ENCODE peak calls at places on chromosomes 7 and 10, in nine cellular contexts. One of them, this sample, is unnamed.

GRCh38 chr10:21888959-21889358 is 114.6 kb downstream of the DNAJC1 start:
- DNase-seq in body of pancreas: no peak
- DNase-seq in fibroblast of mammary gland: no peak
- DNase-seq in AG10803: no peak
- DNase-seq in SJSA1: no peak
- DNase-seq in gastrocnemius medialis: no peak
- DNase-seq in cardiac fibroblast: peak; percentile 8
- DNase-seq in fibroblast of lung: no peak
- DNase-seq in CD8-positive, alpha-beta T cell: peak; percentile 11
- DNase-seq in this sample: no peak

GRCh38 chr7:21920931-21921330 is 24.8 kb downstream of the CDCA7L start:
- DNase-seq in body of pancreas: no peak
- DNase-seq in fibroblast of mammary gland: no peak
- DNase-seq in AG10803: no peak
- DNase-seq in SJSA1: no peak
- DNase-seq in gastrocnemius medialis: no peak
- DNase-seq in cardiac fibroblast: no peak
- DNase-seq in fibroblast of lung: no peak
- DNase-seq in CD8-positive, alpha-beta T cell: no peak
- DNase-seq in this sample: no peak

GRCh38 chr10:125151824-125152634 is 8.3 kb downstream of the CTBP2 start:
- DNase-seq in body of pancreas: peak; percentile 77
- DNase-seq in fibroblast of mammary gland: no peak
- DNase-seq in AG10803: no peak
- DNase-seq in SJSA1: no peak
- DNase-seq in gastrocnemius medialis: no peak
- DNase-seq in cardiac fibroblast: no peak
- DNase-seq in fibroblast of lung: no peak
- DNase-seq in CD8-positive, alpha-beta T cell: no peak
- DNase-seq in this sample: no peak

GRCh38 chr10:35375091-35375765 is 38.9 kb downstream of the CCNY start:
- DNase-seq in body of pancreas: no peak
- DNase-seq in fibroblast of mammary gland: peak; percentile 42
- DNase-seq in AG10803: no peak
- DNase-seq in SJSA1: no peak
- DNase-seq in gastrocnemius medialis: no peak
- DNase-seq in cardiac fibroblast: peak; percentile 37
- DNase-seq in fibroblast of lung: no peak
- DNase-seq in CD8-positive, alpha-beta T cell: no peak
- DNase-seq in this sample: no peak

GRCh38 chr10:96683710-96684109 is 36.6 kb downstream of the PIK3AP1 start:
- DNase-seq in body of pancreas: no peak
- DNase-seq in fibroblast of mammary gland: no peak
- DNase-seq in AG10803: no peak
- DNase-seq in SJSA1: no peak
- DNase-seq in gastrocnemius medialis: no peak
- DNase-seq in cardiac fibroblast: no peak
- DNase-seq in fibroblast of lung: no peak
- DNase-seq in CD8-positive, alpha-beta T cell: no peak
- DNase-seq in this sample: no peak

GRCh38 chr10:48412933-48413332 is 106.5 kb downstream of the MAPK8 start:
- DNase-seq in body of pancreas: no peak
- DNase-seq in fibroblast of mammary gland: no peak
- DNase-seq in AG10803: no peak
- DNase-seq in SJSA1: no peak
- DNase-seq in gastrocnemius medialis: no peak
- DNase-seq in cardiac fibroblast: no peak
- DNase-seq in fibroblast of lung: no peak
- DNase-seq in CD8-positive, alpha-beta T cell: no peak
- DNase-seq in this sample: no peak

GRCh38 chr10:43998021-43998809 is 349.5 kb upstream of the ZNF32 start:
- DNase-seq in body of pancreas: no peak
- DNase-seq in fibroblast of mammary gland: peak; percentile 23
- DNase-seq in AG10803: peak; percentile 94
- DNase-seq in SJSA1: no peak
- DNase-seq in gastrocnemius medialis: no peak
- DNase-seq in cardiac fibroblast: peak; percentile 72
- DNase-seq in fibroblast of lung: no peak
- DNase-seq in CD8-positive, alpha-beta T cell: no peak
- DNase-seq in this sample: no peak

GRCh38 chr10:82358486-82359097 is 483.6 kb downstream of the NRG3 start:
- DNase-seq in body of pancreas: no peak
- DNase-seq in fibroblast of mammary gland: peak; percentile 14
- DNase-seq in AG10803: peak; percentile 1
- DNase-seq in SJSA1: no peak
- DNase-seq in gastrocnemius medialis: no peak
- DNase-seq in cardiac fibroblast: peak; percentile 72
- DNase-seq in fibroblast of lung: peak; percentile 48
- DNase-seq in CD8-positive, alpha-beta T cell: no peak
- DNase-seq in this sample: no peak

GRCh38 chr7:3482147-3482921 is 181.3 kb downstream of the SDK1 start:
- DNase-seq in body of pancreas: peak; percentile 56
- DNase-seq in fibroblast of mammary gland: peak; percentile 25
- DNase-seq in AG10803: no peak
- DNase-seq in SJSA1: peak; percentile 68
- DNase-seq in gastrocnemius medialis: no peak
- DNase-seq in cardiac fibroblast: peak; percentile 66
- DNase-seq in fibroblast of lung: peak; percentile 59
- DNase-seq in CD8-positive, alpha-beta T cell: no peak
- DNase-seq in this sample: no peak

GRCh38 chr7:118219157-118219512 is 5.4 kb upstream of the ANKRD7 start:
- DNase-seq in body of pancreas: no peak
- DNase-seq in fibroblast of mammary gland: no peak
- DNase-seq in AG10803: no peak
- DNase-seq in SJSA1: no peak
- DNase-seq in gastrocnemius medialis: no peak
- DNase-seq in cardiac fibroblast: no peak
- DNase-seq in fibroblast of lung: no peak
- DNase-seq in CD8-positive, alpha-beta T cell: no peak
- DNase-seq in this sample: no peak

GRCh38 chr7:118214051-118214832 is 10.3 kb upstream of the ANKRD7 start:
- DNase-seq in body of pancreas: peak; percentile 90
- DNase-seq in fibroblast of mammary gland: peak; percentile 78
- DNase-seq in AG10803: peak; percentile 72
- DNase-seq in SJSA1: peak; percentile 65
- DNase-seq in gastrocnemius medialis: peak; percentile 24
- DNase-seq in cardiac fibroblast: peak; percentile 86
- DNase-seq in fibroblast of lung: peak; percentile 87
- DNase-seq in CD8-positive, alpha-beta T cell: peak; percentile 71
- DNase-seq in this sample: peak; percentile 19

GRCh38 chr7:118217068-118217715 is 7.3 kb upstream of the ANKRD7 start:
- DNase-seq in body of pancreas: no peak
- DNase-seq in fibroblast of mammary gland: no peak
- DNase-seq in AG10803: no peak
- DNase-seq in SJSA1: no peak
- DNase-seq in gastrocnemius medialis: no peak
- DNase-seq in cardiac fibroblast: no peak
- DNase-seq in fibroblast of lung: no peak
- DNase-seq in CD8-positive, alpha-beta T cell: no peak
- DNase-seq in this sample: no peak

GRCh38 chr7:118218413-118219156 is 5.9 kb upstream of the ANKRD7 start:
- DNase-seq in body of pancreas: no peak
- DNase-seq in fibroblast of mammary gland: no peak
- DNase-seq in AG10803: no peak
- DNase-seq in SJSA1: no peak
- DNase-seq in gastrocnemius medialis: no peak
- DNase-seq in cardiac fibroblast: no peak
- DNase-seq in fibroblast of lung: peak; percentile 74
- DNase-seq in CD8-positive, alpha-beta T cell: no peak
- DNase-seq in this sample: no peak

DNA sequence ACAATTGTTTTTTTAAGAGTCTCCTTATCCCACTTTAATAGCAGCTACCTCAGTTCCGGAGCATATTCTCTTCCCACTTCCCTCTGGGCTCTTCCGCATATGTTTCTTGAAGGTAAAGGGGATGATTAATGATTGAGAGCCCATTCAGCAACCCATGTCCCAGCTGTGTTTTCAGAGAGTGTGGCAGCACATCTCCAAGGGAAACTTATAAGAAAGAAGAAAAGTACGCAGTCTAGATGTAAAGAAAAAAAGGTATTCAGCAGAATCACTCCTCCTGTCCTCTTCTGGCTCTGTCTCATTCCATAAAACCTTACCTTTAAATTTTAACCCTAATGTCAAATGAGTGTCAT is 9.7 kb upstream of the ANKRD7 start:
- DNase-seq in body of pancreas: no peak
- DNase-seq in fibroblast of mammary gland: no peak
- DNase-seq in AG10803: no peak
- DNase-seq in SJSA1: no peak
- DNase-seq in gastrocnemius medialis: no peak
- DNase-seq in cardiac fibroblast: no peak
- DNase-seq in fibroblast of lung: no peak
- DNase-seq in CD8-positive, alpha-beta T cell: no peak
- DNase-seq in this sample: no peak
- H3K4me3 ChIP-seq in body of pancreas: peak overlapping the region; percentile 76
- H3K4me3 ChIP-seq in fibroblast of mammary gland: peak overlapping the region; percentile 77
- H3K4me3 ChIP-seq in AG10803: peak overlapping the region; percentile 77
- H3K4me3 ChIP-seq in SJSA1: peak overlapping the region; percentile 38
- H3K4me3 ChIP-seq in gastrocnemius medialis: peak overlapping the region; percentile 48
- H3K4me3 ChIP-seq in cardiac fibroblast: peak overlapping the region; percentile 67
- H3K4me3 ChIP-seq in fibroblast of lung: peak overlapping the region; percentile 65
- H3K4me3 ChIP-seq in CD8-positive, alpha-beta T cell: peak overlapping the region; percentile 58
- H3K4me3 ChIP-seq in this sample: peak overlapping the region; percentile 73

DNA sequence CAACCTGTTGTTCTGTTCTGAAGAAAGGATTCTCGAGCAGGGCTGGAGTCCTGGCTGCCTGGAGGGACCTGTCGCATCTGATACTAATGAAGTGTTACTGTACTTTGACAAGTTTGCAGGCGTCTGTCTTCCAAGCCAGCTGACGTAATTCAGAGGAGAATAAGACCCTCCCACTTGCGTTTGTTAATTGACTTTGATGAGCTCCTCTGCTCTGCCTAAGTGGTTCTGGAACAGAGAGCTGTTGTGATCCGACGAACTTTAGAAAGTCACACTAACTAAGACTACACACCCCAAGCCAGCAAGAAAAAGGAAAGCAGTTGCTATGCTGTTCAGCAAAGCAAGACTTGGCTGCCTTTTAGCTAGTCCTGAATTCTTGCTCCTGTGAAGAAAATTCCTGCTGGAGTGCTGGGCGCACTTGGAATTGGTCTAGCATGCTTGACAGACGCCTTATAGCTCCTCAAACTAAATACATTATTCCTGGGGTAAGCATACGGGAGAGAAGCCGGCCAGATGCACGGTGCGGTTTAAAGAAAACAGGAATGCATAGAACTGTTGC is 200.3 kb downstream of the CACNB2 start:
- DNase-seq in body of pancreas: peak; percentile 8
- DNase-seq in fibroblast of mammary gland: peak; percentile 15
- DNase-seq in AG10803: peak; percentile 9
- DNase-seq in SJSA1: no peak
- DNase-seq in gastrocnemius medialis: no peak
- DNase-seq in cardiac fibroblast: peak; percentile 38
- DNase-seq in fibroblast of lung: peak; percentile 44
- DNase-seq in CD8-positive, alpha-beta T cell: no peak
- DNase-seq in this sample: no peak
- H3K4me3 ChIP-seq in body of pancreas: no peak overlapping the region
- H3K4me3 ChIP-seq in fibroblast of mammary gland: peak overlapping the region; percentile 9
- H3K4me3 ChIP-seq in AG10803: peak overlapping the region; percentile 9
- H3K4me3 ChIP-seq in SJSA1: no peak overlapping the region
- H3K4me3 ChIP-seq in gastrocnemius medialis: peak overlapping the region; percentile 29
- H3K4me3 ChIP-seq in cardiac fibroblast: peak overlapping the region; percentile 34
- H3K4me3 ChIP-seq in fibroblast of lung: peak overlapping the region; percentile 23
- H3K4me3 ChIP-seq in CD8-positive, alpha-beta T cell: no peak overlapping the region
- H3K4me3 ChIP-seq in this sample: peak overlapping the region; percentile 69

DNA sequence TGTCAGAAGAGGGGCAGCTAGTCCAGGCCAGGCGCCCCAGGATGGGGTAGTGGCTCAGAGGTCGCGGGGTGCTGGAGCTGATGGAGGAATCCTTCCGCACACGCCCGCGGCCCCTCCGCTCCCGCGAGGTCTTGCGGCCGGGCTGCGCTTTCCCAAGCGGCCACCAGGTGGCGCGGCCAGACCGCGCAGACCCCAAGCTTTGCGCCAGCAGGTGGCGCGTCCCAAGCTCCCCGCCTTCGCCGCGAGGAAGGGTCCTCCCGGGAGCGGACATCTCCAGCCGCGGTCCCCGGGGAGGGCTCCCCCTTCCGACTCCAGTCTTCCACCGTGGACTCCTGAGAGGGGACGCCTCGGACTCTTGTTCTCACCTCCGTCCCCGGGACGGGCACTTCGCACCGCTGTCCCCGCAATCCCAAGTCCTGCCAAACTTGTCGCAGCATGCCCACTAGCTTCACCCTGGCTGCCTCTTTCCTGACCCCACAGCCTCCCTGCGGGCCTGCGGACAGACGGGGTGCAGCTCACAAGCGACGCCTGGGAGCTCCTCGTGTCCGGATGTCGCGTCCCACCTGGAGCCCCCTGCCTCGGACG is 19.4 kb downstream of the KCNK18 start:
- DNase-seq in body of pancreas: peak; percentile 75
- DNase-seq in fibroblast of mammary gland: peak; percentile 52
- DNase-seq in AG10803: peak; percentile 63
- DNase-seq in SJSA1: peak; percentile 51
- DNase-seq in gastrocnemius medialis: no peak
- DNase-seq in cardiac fibroblast: peak; percentile 75
- DNase-seq in fibroblast of lung: peak; percentile 63
- DNase-seq in CD8-positive, alpha-beta T cell: peak; percentile 60
- DNase-seq in this sample: no peak
- H3K4me3 ChIP-seq in body of pancreas: no peak overlapping the region
- H3K4me3 ChIP-seq in fibroblast of mammary gland: peak overlapping the region; percentile 48
- H3K4me3 ChIP-seq in AG10803: peak overlapping the region; percentile 74
- H3K4me3 ChIP-seq in SJSA1: peak overlapping the region; percentile 5
- H3K4me3 ChIP-seq in gastrocnemius medialis: peak overlapping the region; percentile 32
- H3K4me3 ChIP-seq in cardiac fibroblast: peak overlapping the region; percentile 56
- H3K4me3 ChIP-seq in fibroblast of lung: peak overlapping the region; percentile 45
- H3K4me3 ChIP-seq in CD8-positive, alpha-beta T cell: peak overlapping the region; percentile 55
- H3K4me3 ChIP-seq in this sample: peak overlapping the region; percentile 68

DNA sequence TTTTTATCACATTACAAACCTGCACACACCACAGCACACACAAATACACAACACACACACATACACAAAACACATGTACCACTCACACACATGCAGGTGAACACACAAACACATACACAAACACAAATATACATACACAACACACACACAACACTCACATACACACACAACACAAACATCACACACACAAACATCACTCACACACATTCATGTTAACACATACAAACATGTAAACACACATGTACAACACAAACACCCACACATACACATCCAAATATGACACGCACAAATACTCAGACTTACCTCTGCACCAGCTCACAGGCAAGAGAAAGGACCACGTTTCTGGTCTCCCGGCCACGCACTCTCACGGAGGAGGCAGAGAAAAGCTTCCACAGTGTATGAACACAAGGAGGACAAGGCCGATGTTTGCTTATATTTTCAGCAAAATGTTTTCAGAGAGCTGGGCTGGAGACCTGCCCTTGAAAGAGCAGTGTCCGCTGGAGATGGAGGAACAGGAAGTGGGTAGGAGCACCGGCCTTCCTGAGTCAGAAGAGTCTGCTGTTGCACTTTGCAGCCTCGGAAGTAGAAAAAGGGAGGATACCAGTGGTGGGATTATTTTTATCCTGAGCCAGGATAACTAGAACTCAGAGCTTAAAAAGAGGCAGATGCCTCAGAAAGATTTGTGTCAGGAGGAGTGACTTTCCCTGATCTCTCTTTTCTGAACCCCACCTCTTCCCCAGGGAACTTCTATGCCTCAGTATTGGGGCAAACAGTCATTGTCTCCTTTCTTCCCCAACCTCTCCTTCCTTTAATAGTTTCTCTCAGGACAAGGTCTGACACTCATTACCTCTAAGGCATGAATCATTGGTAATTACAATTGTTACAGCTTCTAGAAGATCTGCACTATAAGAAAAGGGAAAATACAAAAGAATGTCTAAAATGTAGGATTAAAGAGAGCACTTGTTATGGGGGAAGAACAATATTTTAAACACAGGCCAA is at the start of gene GIMAP6:
- DNase-seq in body of pancreas: no peak
- DNase-seq in fibroblast of mammary gland: no peak
- DNase-seq in AG10803: no peak
- DNase-seq in SJSA1: no peak
- DNase-seq in gastrocnemius medialis: no peak
- DNase-seq in cardiac fibroblast: no peak
- DNase-seq in fibroblast of lung: no peak
- DNase-seq in CD8-positive, alpha-beta T cell: peak; percentile 35
- DNase-seq in this sample: no peak
- H3K4me3 ChIP-seq in body of pancreas: no peak within 1 kb of the TSS
- H3K4me3 ChIP-seq in fibroblast of mammary gland: no peak within 1 kb of the TSS
- H3K4me3 ChIP-seq in AG10803: no peak within 1 kb of the TSS
- H3K4me3 ChIP-seq in SJSA1: no peak within 1 kb of the TSS
- H3K4me3 ChIP-seq in gastrocnemius medialis: peak within 1 kb of the TSS; percentile 26
- H3K4me3 ChIP-seq in cardiac fibroblast: no peak within 1 kb of the TSS
- H3K4me3 ChIP-seq in fibroblast of lung: no peak within 1 kb of the TSS
- H3K4me3 ChIP-seq in CD8-positive, alpha-beta T cell: peak within 1 kb of the TSS; percentile 85
- H3K4me3 ChIP-seq in this sample: peak within 1 kb of the TSS; percentile 64